ENCODE peak calls at places on chromosomes 12 and 14, in four cellular contexts. One of them, this sample, is unnamed.
A peak's percentile ranks its signal among the peaks of the same experiment; 100 is the strongest.

GRCh38 chr12:52585001-52585400 is 11.4 kb upstream of the KRT74 start:
- DNase-seq in T-helper 17 cell: no peak
- DNase-seq in hypothalamus: no peak
- DNase-seq in HT1080: no peak
- DNase-seq in this sample: no peak

GRCh38 chr14:97833291-97833690 is 1036.1 kb downstream of the VRK1 start:
- DNase-seq in hypothalamus: no peak
- DNase-seq in HT1080: no peak
- DNase-seq in T-helper 17 cell: no peak
- DNase-seq in this sample: no peak

GRCh38 chr12:17992002-17992656 is 97.9 kb downstream of the RERGL start:
- DNase-seq in T-helper 17 cell: no peak
- DNase-seq in HT1080: peak; percentile 38
- DNase-seq in hypothalamus: no peak
- DNase-seq in this sample: no peak

GRCh38 chr12:96327346-96327745 is 72.9 kb downstream of the CDK17 start:
- DNase-seq in HT1080: no peak
- DNase-seq in T-helper 17 cell: no peak
- DNase-seq in hypothalamus: no peak
- DNase-seq in this sample: no peak

GRCh38 chr14:34050606-34051005 is 99.7 kb upstream of the EGLN3 start:
- DNase-seq in hypothalamus: no peak
- DNase-seq in T-helper 17 cell: no peak
- DNase-seq in HT1080: no peak
- DNase-seq in this sample: no peak

GRCh38 chr14:101903111-101903561 is 61.2 kb upstream of the DYNC1H1 start:
- DNase-seq in hypothalamus: peak; percentile 83
- DNase-seq in HT1080: no peak
- DNase-seq in T-helper 17 cell: no peak
- DNase-seq in this sample: no peak

GRCh38 chr14:22418631-22419030 is 170.4 kb downstream of the DAD1 start:
- DNase-seq in T-helper 17 cell: no peak
- DNase-seq in HT1080: no peak
- DNase-seq in hypothalamus: no peak
- DNase-seq in this sample: no peak

GRCh38 chr12:44053550-44054243 is 217.8 kb downstream of the TMEM117 start:
- DNase-seq in hypothalamus: no peak
- DNase-seq in HT1080: no peak
- DNase-seq in T-helper 17 cell: no peak
- DNase-seq in this sample: no peak

GRCh38 chr12:119696943-119697342 is 29.0 kb downstream of the PRKAB1 start:
- DNase-seq in hypothalamus: no peak
- DNase-seq in HT1080: no peak
- DNase-seq in T-helper 17 cell: no peak
- DNase-seq in this sample: no peak

GRCh38 chr12:69456239-69456638 is 13.9 kb upstream of the FRS2 start:
- DNase-seq in HT1080: no peak
- DNase-seq in T-helper 17 cell: no peak
- DNase-seq in hypothalamus: no peak
- DNase-seq in this sample: no peak

GRCh38 chr12:6963016-6963731 is 7.3 kb downstream of the PHB2 start:
- DNase-seq in hypothalamus: no peak
- DNase-seq in HT1080: no peak
- DNase-seq in T-helper 17 cell: no peak
- DNase-seq in this sample: no peak

GRCh38 chr14:22918519-22918808 is 485 bp downstream of the RBM23 start:
- DNase-seq in T-helper 17 cell: no peak
- DNase-seq in hypothalamus: no peak
- DNase-seq in HT1080: no peak
- DNase-seq in this sample: no peak

GRCh38 chr12:65106948-65107347 is 14.2 kb downstream of the WIF1 start:
- DNase-seq in hypothalamus: no peak
- DNase-seq in T-helper 17 cell: no peak
- DNase-seq in HT1080: no peak
- DNase-seq in this sample: no peak

GRCh38 chr12:48618541-48618940 is 48.7 kb upstream of the LALBA start:
- DNase-seq in hypothalamus: peak; percentile 67
- DNase-seq in T-helper 17 cell: peak; percentile 43
- DNase-seq in HT1080: peak; percentile 62
- DNase-seq in this sample: peak; percentile 49

GRCh38 chr14:104683653-104684448 is 5.6 kb upstream of the INF2 start:
- DNase-seq in HT1080: no peak
- DNase-seq in hypothalamus: no peak
- DNase-seq in T-helper 17 cell: no peak
- DNase-seq in this sample: no peak

GRCh38 chr12:91913651-91914050 is 232.0 kb downstream of the BTG1 start:
- DNase-seq in HT1080: no peak
- DNase-seq in T-helper 17 cell: no peak
- DNase-seq in hypothalamus: no peak
- DNase-seq in this sample: no peak

GRCh38 chr12:94435511-94435927 is 24.1 kb downstream of the CEP83 start:
- DNase-seq in hypothalamus: peak; percentile 4
- DNase-seq in T-helper 17 cell: no peak
- DNase-seq in HT1080: no peak
- DNase-seq in this sample: no peak

GRCh38 chr12:106227641-106228319 is 20.0 kb downstream of the CKAP4 start:
- DNase-seq in hypothalamus: no peak
- DNase-seq in T-helper 17 cell: peak; percentile 55
- DNase-seq in HT1080: peak; percentile 19
- DNase-seq in this sample: no peak

GRCh38 chr14:100428727-100429126 is 105.6 kb downstream of the SLC25A47 start:
- DNase-seq in HT1080: peak; percentile 58
- DNase-seq in T-helper 17 cell: no peak
- DNase-seq in hypothalamus: no peak
- DNase-seq in this sample: no peak

GRCh38 chr14:51922624-51923023 is 62.2 kb downstream of the GNG2 start:
- DNase-seq in hypothalamus: peak; percentile 52
- DNase-seq in HT1080: no peak
- DNase-seq in T-helper 17 cell: no peak
- DNase-seq in this sample: no peak

GRCh38 chr12:28887591-28887990 is 261.5 kb upstream of the FAR2 start:
- DNase-seq in T-helper 17 cell: no peak
- DNase-seq in hypothalamus: no peak
- DNase-seq in HT1080: no peak
- DNase-seq in this sample: no peak

GRCh38 chr14:65352964-65353530 is 59.5 kb upstream of the FUT8 start:
- DNase-seq in T-helper 17 cell: no peak
- DNase-seq in hypothalamus: no peak
- DNase-seq in HT1080: peak; percentile 86
- DNase-seq in this sample: no peak

GRCh38 chr12:104384141-104384880 is 72.4 kb upstream of the CHST11 start:
- DNase-seq in HT1080: peak; percentile 52
- DNase-seq in hypothalamus: no peak
- DNase-seq in T-helper 17 cell: no peak
- DNase-seq in this sample: no peak

GRCh38 chr14:26528415-26529182 is 69.2 kb downstream of the NOVA1 start:
- DNase-seq in HT1080: no peak
- DNase-seq in hypothalamus: no peak
- DNase-seq in T-helper 17 cell: no peak
- DNase-seq in this sample: no peak

GRCh38 chr14:26008290-26008689 is 589.5 kb downstream of the NOVA1 start:
- DNase-seq in hypothalamus: no peak
- DNase-seq in T-helper 17 cell: no peak
- DNase-seq in HT1080: peak; percentile 39
- DNase-seq in this sample: no peak